ENCODE peak calls at places on chromosomes 3 and 15, in five cellular contexts. F is A549, B is lower lobe of right lung, T is breast epithelium, C is tibial artery. W is an unnamed sample.
A peak's percentile ranks its signal among the peaks of the same experiment; 100 is the strongest.

GRCh38 chr3:99872633-99873254 is 55.1 kb downstream of the CMSS1 start:
- DNase-seq in C (no peak), F (no peak), T (no peak), B (no peak), W (no peak)

GRCh38 chr3:50423543-50423942 is 64.2 kb upstream of the TMEM115 start:
- DNase-seq in C (no peak), F (no peak), T (no peak), B (peak; percentile 60), W (no peak)

GRCh38 chr3:170130532-170130931 is 51.0 kb downstream of the PHC3 start:
- DNase-seq in B (no peak), C (no peak), T (no peak), F (no peak), W (no peak)

GRCh38 chr15:59725172-59725486 is 36.0 kb upstream of the BNIP2 start:
- DNase-seq in B (no peak), F (no peak), C (no peak), T (no peak), W (no peak)

GRCh38 chr3:32437898-32438297 is 46.2 kb downstream of the CMTM7 start:
- DNase-seq in F (no peak), T (peak; percentile 10), B (no peak), C (no peak), W (no peak)

GRCh38 chr3:187012609-187013051 is 82.3 kb downstream of the ST6GAL1 start:
- DNase-seq in T (no peak), B (no peak), C (peak; percentile 73), F (no peak), W (no peak)

GRCh38 chr15:40367038-40367672 is 9.1 kb downstream of the DISP2 start:
- DNase-seq in B (no peak), T (peak; percentile 66), C (peak; percentile 88), F (no peak), W (peak; percentile 91)

GRCh38 chr3:86951343-86951742 is 39.6 kb downstream of the VGLL3 start:
- DNase-seq in B (no peak), C (no peak), F (peak; percentile 13), T (no peak), W (no peak)

GRCh38 chr3:153856932-153857331 is 264.3 kb upstream of the ARHGEF26 start:
- DNase-seq in C (no peak), B (no peak), T (no peak), F (no peak), W (no peak)

GRCh38 chr15:43225201-43225949 is 4.6 kb upstream of the EPB42 start:
- DNase-seq in B (no peak), F (peak; percentile 52), T (no peak), C (no peak), W (no peak)

GRCh38 chr3:69806735-69807438 is 67.6 kb downstream of the MITF start:
- DNase-seq in C (no peak), T (no peak), F (no peak), B (no peak), W (no peak)

GRCh38 chr3:66582721-66583141 is 81.9 kb upstream of the LRIG1 start:
- DNase-seq in C (no peak), B (no peak), F (no peak), T (peak; percentile 41), W (no peak)

GRCh38 chr15:85600001-85600400 is 194.7 kb downstream of the KLHL25 start:
- DNase-seq in C (no peak), F (no peak), T (no peak), B (no peak), W (no peak)

GRCh38 chr3:143536817-143537535 is 311.3 kb downstream of the SLC9A9 start:
- DNase-seq in C (no peak), F (no peak), T (no peak), B (no peak), W (peak; percentile 39)

GRCh38 chr15:70208332-70208731 is 110.6 kb upstream of the TLE3 start:
- DNase-seq in F (no peak), C (no peak), T (no peak), B (no peak), W (no peak)

GRCh38 chr15:81023483-81024264 is 23.0 kb downstream of the TLNRD1 start:
- DNase-seq in T (no peak), B (peak; percentile 81), F (no peak), C (peak; percentile 89), W (peak; percentile 79)

GRCh38 chr3:82100378-82100777 is 338.9 kb upstream of the GBE1 start:
- DNase-seq in T (peak; percentile 23), C (no peak), B (no peak), F (peak; percentile 5), W (no peak)

GRCh38 chr3:36707623-36708409 is 56.5 kb downstream of the DCLK3 start:
- DNase-seq in C (no peak), F (peak; percentile 90), B (no peak), T (no peak), W (no peak)

GRCh38 chr3:126782554-126782953 is 78.5 kb downstream of the CHCHD6 start:
- DNase-seq in B (no peak), C (no peak), F (peak; percentile 88), T (no peak), W (no peak)

GRCh38 chr15:74200871-74201419 is 1.6 kb downstream of the STRA6 start:
- DNase-seq in F (peak; percentile 30), T (no peak), C (no peak), B (no peak), W (no peak)

GRCh38 chr15:62324382-62324781 is 159.3 kb upstream of the C2CD4B start:
- DNase-seq in F (no peak), B (no peak), T (no peak), C (no peak), W (no peak)

GRCh38 chr3:195005759-195006555 is 265.0 kb downstream of the XXYLT1 start:
- DNase-seq in B (no peak), T (no peak), C (peak; percentile 50), F (no peak), W (no peak)

GRCh38 chr15:58427987-58428386 is 3.8 kb upstream of the LIPC start:
- DNase-seq in F (no peak), B (no peak), T (no peak), C (no peak), W (no peak)

GRCh38 chr3:196603683-196604082 is 35.2 kb downstream of the FBXO45 start:
- DNase-seq in T (no peak), C (no peak), F (no peak), B (no peak), W (no peak)

GRCh38 chr15:69897471-69898237 is 200.1 kb downstream of the TLE3 start:
- DNase-seq in B (no peak), T (no peak), F (no peak), C (no peak), W (no peak)

GRCh38 chr3:102595057-102595456 is 160.2 kb downstream of the ZPLD1 start:
- DNase-seq in T (no peak), C (no peak), F (no peak), B (no peak), W (no peak)

GRCh38 chr3:26438325-26438940 is 184.1 kb upstream of the LRRC3B start:
- DNase-seq in T (no peak), F (peak; percentile 15), C (no peak), B (no peak), W (no peak)

GRCh38 chr3:58207954-58208353 is 2.8 kb downstream of the DNASE1L3 start:
- DNase-seq in T (no peak), C (no peak), B (no peak), F (no peak), W (no peak)

GRCh38 chr3:45773714-45774449 is 22.5 kb downstream of the SLC6A20 start:
- DNase-seq in C (no peak), F (no peak), T (no peak), B (no peak), W (no peak)

GRCh38 chr3:126459763-126460127 is 15.9 kb downstream of the ZXDC start:
- DNase-seq in T (no peak), C (no peak), B (no peak), F (no peak), W (no peak)

GRCh38 chr3:196688349-196688748 is 23.7 kb downstream of the CEP19 start:
- DNase-seq in F (no peak), T (no peak), C (no peak), B (peak; percentile 84), W (peak; percentile 44)

GRCh38 chr3:129723558-129724324 is 117.3 kb upstream of the PLXND1 start:
- DNase-seq in B (no peak), T (peak; percentile 74), F (peak; percentile 69), C (peak; percentile 81), W (peak; percentile 23)
- H3K4me3 ChIP-seq in B (no peak overlapping the region), T (peak overlapping the region; percentile 2), F (peak overlapping the region; percentile 35), C (peak overlapping the region; percentile 11), W (peak overlapping the region; percentile 58)

GRCh38 chr15:100373037-100373896 is 31.5 kb upstream of the ADAMTS17 start:
- DNase-seq in T (no peak), B (no peak), C (no peak), F (no peak), W (no peak)

GRCh38 chr15:100373942-100374341 is 32.2 kb upstream of the ADAMTS17 start:
- DNase-seq in C (no peak), T (no peak), F (no peak), B (no peak), W (no peak)

GRCh38 chr15:100372695-100373036 is 30.9 kb upstream of the ADAMTS17 start:
- DNase-seq in B (no peak), C (no peak), T (no peak), F (no peak), W (no peak)
- H3K27ac ChIP-seq in B (no peak overlapping the region), C (peak overlapping the region; percentile 25), T (peak overlapping the region; percentile 73), F (no peak overlapping the region), W (no peak overlapping the region)

DNA sequence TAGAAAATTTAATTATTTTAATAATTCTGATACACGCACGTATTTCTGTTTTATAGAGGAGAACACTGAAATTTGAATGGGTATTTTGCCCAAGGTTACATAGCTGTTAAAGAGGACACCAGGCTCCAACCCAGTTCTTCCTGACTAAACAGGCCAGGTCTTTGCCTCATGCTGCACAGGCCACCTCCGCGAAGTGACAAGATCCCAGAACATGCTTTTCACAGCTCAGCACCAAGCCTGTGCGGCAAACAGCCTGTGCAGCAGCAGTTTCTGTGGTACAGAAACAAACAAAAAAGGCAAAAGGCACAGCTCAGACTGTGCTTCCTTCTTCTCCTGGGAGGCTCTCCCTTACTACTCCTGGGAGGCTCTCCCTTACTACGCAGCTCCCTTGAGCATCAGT is 6.5 kb downstream of the FOXL2 start:
- DNase-seq in C (peak; percentile 25), F (no peak), B (no peak), T (no peak), W (no peak)
- H3K4me3 ChIP-seq in C (no peak overlapping the region), F (no peak overlapping the region), B (no peak overlapping the region), T (no peak overlapping the region), W (no peak overlapping the region)

DNA sequence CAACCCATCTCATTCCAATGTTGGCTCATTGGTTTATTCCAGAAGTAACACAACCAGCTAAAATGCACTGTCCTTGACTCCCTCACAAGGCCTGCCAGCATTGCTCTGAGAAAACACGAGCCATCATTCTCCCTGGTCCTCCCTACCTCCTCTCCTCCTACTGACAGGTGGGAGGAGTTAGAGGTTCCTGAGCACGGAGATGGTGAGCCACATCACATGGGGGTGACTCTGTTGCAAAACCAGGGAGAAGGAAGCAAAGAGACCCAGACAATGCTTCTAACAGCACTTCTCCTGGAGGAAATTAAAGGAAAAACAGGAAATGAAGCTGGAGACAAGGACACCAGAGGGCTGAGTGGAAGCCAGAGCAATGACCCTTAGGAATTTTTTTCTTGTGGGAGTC is 667.4 kb downstream of the NTRK3 start:
- DNase-seq in C (no peak), T (no peak), B (no peak), F (no peak), W (no peak)
- H3K27ac ChIP-seq in C (no peak overlapping the region), T (no peak overlapping the region), B (no peak overlapping the region), F (no peak overlapping the region), W (no peak overlapping the region)

W was measured in left ventricle myocardium inferior.